ENCODE peak calls at places on chromosomes 16 and 17, in eight cellular contexts. One of them, this sample, is unnamed.

GRCh38 chr17:19242926-19243325 is 5.8 kb downstream of the EPN2 start:
- DNase-seq in NCI-H1417: no peak
- DNase-seq in H7: no peak
- DNase-seq in AG08395: no peak
- DNase-seq in iPS-NIHi11: no peak
- DNase-seq in stimulated activated CD4-positive, alpha-beta T cell treated with anti-CD3 and anti-CD28 coated beads, Interleukin-2, amount 100 ng/mL, for 48 hours: no peak
- DNase-seq in upper lobe of left lung: no peak
- DNase-seq in nephron progenitor cell: no peak
- DNase-seq in this sample: no peak

GRCh38 chr17:79006001-79006400 is 3.6 kb downstream of the CANT1 start:
- DNase-seq in NCI-H1417: no peak
- DNase-seq in AG08395: no peak
- DNase-seq in H7: peak; percentile 25
- DNase-seq in upper lobe of left lung: no peak
- DNase-seq in nephron progenitor cell: no peak
- DNase-seq in iPS-NIHi11: no peak
- DNase-seq in stimulated activated CD4-positive, alpha-beta T cell treated with anti-CD3 and anti-CD28 coated beads, Interleukin-2, amount 100 ng/mL, for 48 hours: no peak
- DNase-seq in this sample: peak; percentile 72

GRCh38 chr16:2473999-2474876 is 689 bp upstream of the TBC1D24 start:
- DNase-seq in nephron progenitor cell: peak; percentile 61
- DNase-seq in upper lobe of left lung: no peak
- DNase-seq in stimulated activated CD4-positive, alpha-beta T cell treated with anti-CD3 and anti-CD28 coated beads, Interleukin-2, amount 100 ng/mL, for 48 hours: peak; percentile 38
- DNase-seq in NCI-H1417: peak; percentile 57
- DNase-seq in AG08395: no peak
- DNase-seq in iPS-NIHi11: peak; percentile 66
- DNase-seq in H7: peak; percentile 90
- DNase-seq in this sample: peak; percentile 59

GRCh38 chr17:45046536-45047125 is 4.8 kb downstream of the DCAKD start:
- DNase-seq in stimulated activated CD4-positive, alpha-beta T cell treated with anti-CD3 and anti-CD28 coated beads, Interleukin-2, amount 100 ng/mL, for 48 hours: no peak
- DNase-seq in AG08395: no peak
- DNase-seq in upper lobe of left lung: no peak
- DNase-seq in iPS-NIHi11: no peak
- DNase-seq in NCI-H1417: no peak
- DNase-seq in nephron progenitor cell: no peak
- DNase-seq in H7: no peak
- DNase-seq in this sample: no peak

GRCh38 chr17:43576563-43577229 is 30.6 kb upstream of the ETV4 start:
- DNase-seq in NCI-H1417: peak; percentile 89
- DNase-seq in AG08395: peak; percentile 72
- DNase-seq in nephron progenitor cell: peak; percentile 78
- DNase-seq in stimulated activated CD4-positive, alpha-beta T cell treated with anti-CD3 and anti-CD28 coated beads, Interleukin-2, amount 100 ng/mL, for 48 hours: peak; percentile 62
- DNase-seq in iPS-NIHi11: peak; percentile 85
- DNase-seq in upper lobe of left lung: peak; percentile 64
- DNase-seq in H7: peak; percentile 92
- DNase-seq in this sample: peak; percentile 75

GRCh38 chr17:43591750-43592562 is 45.8 kb upstream of the ETV4 start:
- DNase-seq in nephron progenitor cell: peak; percentile 23
- DNase-seq in stimulated activated CD4-positive, alpha-beta T cell treated with anti-CD3 and anti-CD28 coated beads, Interleukin-2, amount 100 ng/mL, for 48 hours: no peak
- DNase-seq in upper lobe of left lung: peak; percentile 25
- DNase-seq in iPS-NIHi11: no peak
- DNase-seq in H7: no peak
- DNase-seq in AG08395: peak; percentile 81
- DNase-seq in NCI-H1417: no peak
- DNase-seq in this sample: peak; percentile 47

GRCh38 chr16:65889533-65889966 is 476.9 kb upstream of the CDH5 start:
- DNase-seq in iPS-NIHi11: peak; percentile 11
- DNase-seq in H7: no peak
- DNase-seq in NCI-H1417: peak; percentile 3
- DNase-seq in stimulated activated CD4-positive, alpha-beta T cell treated with anti-CD3 and anti-CD28 coated beads, Interleukin-2, amount 100 ng/mL, for 48 hours: no peak
- DNase-seq in nephron progenitor cell: no peak
- DNase-seq in AG08395: no peak
- DNase-seq in upper lobe of left lung: no peak
- DNase-seq in this sample: no peak

GRCh38 chr16:27429981-27430441 is 28.0 kb downstream of the IL21R start:
- DNase-seq in AG08395: no peak
- DNase-seq in iPS-NIHi11: no peak
- DNase-seq in NCI-H1417: no peak
- DNase-seq in upper lobe of left lung: peak; percentile 5
- DNase-seq in nephron progenitor cell: no peak
- DNase-seq in H7: no peak
- DNase-seq in stimulated activated CD4-positive, alpha-beta T cell treated with anti-CD3 and anti-CD28 coated beads, Interleukin-2, amount 100 ng/mL, for 48 hours: no peak
- DNase-seq in this sample: no peak

GRCh38 chr17:40602445-40603443 is 37.5 kb upstream of the CCR7 start:
- DNase-seq in NCI-H1417: no peak
- DNase-seq in AG08395: no peak
- DNase-seq in stimulated activated CD4-positive, alpha-beta T cell treated with anti-CD3 and anti-CD28 coated beads, Interleukin-2, amount 100 ng/mL, for 48 hours: peak; percentile 69
- DNase-seq in upper lobe of left lung: no peak
- DNase-seq in nephron progenitor cell: no peak
- DNase-seq in iPS-NIHi11: no peak
- DNase-seq in H7: no peak
- DNase-seq in this sample: no peak

GRCh38 chr17:78884148-78884870 is 18.7 kb downstream of the CEP295NL start:
- DNase-seq in iPS-NIHi11: peak; percentile 39
- DNase-seq in H7: no peak
- DNase-seq in stimulated activated CD4-positive, alpha-beta T cell treated with anti-CD3 and anti-CD28 coated beads, Interleukin-2, amount 100 ng/mL, for 48 hours: no peak
- DNase-seq in nephron progenitor cell: no peak
- DNase-seq in upper lobe of left lung: no peak
- DNase-seq in AG08395: no peak
- DNase-seq in NCI-H1417: no peak
- DNase-seq in this sample: no peak

GRCh38 chr17:65696739-65697394 is 135.4 kb upstream of the AXIN2 start:
- DNase-seq in NCI-H1417: peak; percentile 75
- DNase-seq in upper lobe of left lung: no peak
- DNase-seq in iPS-NIHi11: no peak
- DNase-seq in nephron progenitor cell: no peak
- DNase-seq in AG08395: peak; percentile 61
- DNase-seq in H7: no peak
- DNase-seq in stimulated activated CD4-positive, alpha-beta T cell treated with anti-CD3 and anti-CD28 coated beads, Interleukin-2, amount 100 ng/mL, for 48 hours: no peak
- DNase-seq in this sample: no peak

GRCh38 chr16:29975811-29976511 is 2.3 kb downstream of the TAOK2 start:
- DNase-seq in NCI-H1417: peak; percentile 8
- DNase-seq in nephron progenitor cell: no peak
- DNase-seq in iPS-NIHi11: no peak
- DNase-seq in H7: peak; percentile 66
- DNase-seq in stimulated activated CD4-positive, alpha-beta T cell treated with anti-CD3 and anti-CD28 coated beads, Interleukin-2, amount 100 ng/mL, for 48 hours: no peak
- DNase-seq in upper lobe of left lung: no peak
- DNase-seq in AG08395: no peak
- DNase-seq in this sample: no peak

GRCh38 chr17:65037157-65037556 is 19.4 kb downstream of the GNA13 start:
- DNase-seq in stimulated activated CD4-positive, alpha-beta T cell treated with anti-CD3 and anti-CD28 coated beads, Interleukin-2, amount 100 ng/mL, for 48 hours: no peak
- DNase-seq in NCI-H1417: no peak
- DNase-seq in iPS-NIHi11: no peak
- DNase-seq in AG08395: no peak
- DNase-seq in nephron progenitor cell: no peak
- DNase-seq in H7: no peak
- DNase-seq in upper lobe of left lung: no peak
- DNase-seq in this sample: no peak

GRCh38 chr16:75193730-75194444 is 13.1 kb downstream of the CTRB2 start:
- DNase-seq in AG08395: no peak
- DNase-seq in NCI-H1417: no peak
- DNase-seq in H7: no peak
- DNase-seq in nephron progenitor cell: no peak
- DNase-seq in stimulated activated CD4-positive, alpha-beta T cell treated with anti-CD3 and anti-CD28 coated beads, Interleukin-2, amount 100 ng/mL, for 48 hours: no peak
- DNase-seq in iPS-NIHi11: no peak
- DNase-seq in upper lobe of left lung: no peak
- DNase-seq in this sample: no peak

GRCh38 chr17:76793775-76794174 is 55.9 kb downstream of the MFSD11 start:
- DNase-seq in AG08395: peak; percentile 49
- DNase-seq in nephron progenitor cell: no peak
- DNase-seq in H7: peak; percentile 59
- DNase-seq in iPS-NIHi11: peak; percentile 35
- DNase-seq in stimulated activated CD4-positive, alpha-beta T cell treated with anti-CD3 and anti-CD28 coated beads, Interleukin-2, amount 100 ng/mL, for 48 hours: no peak
- DNase-seq in NCI-H1417: peak; percentile 71
- DNase-seq in upper lobe of left lung: no peak
- DNase-seq in this sample: no peak

GRCh38 chr17:4951486-4951885 is 567 bp downstream of the ENO3 start:
- DNase-seq in iPS-NIHi11: no peak
- DNase-seq in upper lobe of left lung: no peak
- DNase-seq in AG08395: no peak
- DNase-seq in H7: peak; percentile 47
- DNase-seq in stimulated activated CD4-positive, alpha-beta T cell treated with anti-CD3 and anti-CD28 coated beads, Interleukin-2, amount 100 ng/mL, for 48 hours: no peak
- DNase-seq in nephron progenitor cell: no peak
- DNase-seq in NCI-H1417: no peak
- DNase-seq in this sample: no peak

GRCh38 chr17:34979650-34980352 is 511 bp upstream of the LIG3 start:
- DNase-seq in upper lobe of left lung: no peak
- DNase-seq in nephron progenitor cell: no peak
- DNase-seq in stimulated activated CD4-positive, alpha-beta T cell treated with anti-CD3 and anti-CD28 coated beads, Interleukin-2, amount 100 ng/mL, for 48 hours: no peak
- DNase-seq in NCI-H1417: peak; percentile 64
- DNase-seq in iPS-NIHi11: no peak
- DNase-seq in AG08395: peak; percentile 14
- DNase-seq in H7: peak; percentile 41
- DNase-seq in this sample: no peak

GRCh38 chr17:34580685-34581445 is 1.5 kb downstream of the TMEM132E start:
- DNase-seq in stimulated activated CD4-positive, alpha-beta T cell treated with anti-CD3 and anti-CD28 coated beads, Interleukin-2, amount 100 ng/mL, for 48 hours: no peak
- DNase-seq in NCI-H1417: peak; percentile 58
- DNase-seq in upper lobe of left lung: no peak
- DNase-seq in H7: peak; percentile 87
- DNase-seq in iPS-NIHi11: peak; percentile 60
- DNase-seq in AG08395: no peak
- DNase-seq in nephron progenitor cell: peak; percentile 53
- DNase-seq in this sample: no peak

GRCh38 chr16:21590287-21590686 is 9.1 kb upstream of the METTL9 start:
- DNase-seq in AG08395: no peak
- DNase-seq in H7: no peak
- DNase-seq in nephron progenitor cell: no peak
- DNase-seq in upper lobe of left lung: no peak
- DNase-seq in NCI-H1417: no peak
- DNase-seq in stimulated activated CD4-positive, alpha-beta T cell treated with anti-CD3 and anti-CD28 coated beads, Interleukin-2, amount 100 ng/mL, for 48 hours: no peak
- DNase-seq in iPS-NIHi11: no peak
- DNase-seq in this sample: no peak

GRCh38 chr17:13537871-13538643 is 63.7 kb downstream of the HS3ST3A1 start:
- DNase-seq in iPS-NIHi11: no peak
- DNase-seq in AG08395: no peak
- DNase-seq in upper lobe of left lung: no peak
- DNase-seq in H7: no peak
- DNase-seq in stimulated activated CD4-positive, alpha-beta T cell treated with anti-CD3 and anti-CD28 coated beads, Interleukin-2, amount 100 ng/mL, for 48 hours: no peak
- DNase-seq in nephron progenitor cell: no peak
- DNase-seq in NCI-H1417: no peak
- DNase-seq in this sample: no peak

GRCh38 chr17:68693466-68693865 is 92.3 kb upstream of the FAM20A start:
- DNase-seq in NCI-H1417: no peak
- DNase-seq in upper lobe of left lung: no peak
- DNase-seq in stimulated activated CD4-positive, alpha-beta T cell treated with anti-CD3 and anti-CD28 coated beads, Interleukin-2, amount 100 ng/mL, for 48 hours: no peak
- DNase-seq in nephron progenitor cell: no peak
- DNase-seq in iPS-NIHi11: no peak
- DNase-seq in AG08395: no peak
- DNase-seq in H7: no peak
- DNase-seq in this sample: no peak

GRCh38 chr17:36133629-36134259 is 30.1 kb downstream of the CCL4 start:
- DNase-seq in upper lobe of left lung: no peak
- DNase-seq in AG08395: no peak
- DNase-seq in NCI-H1417: peak; percentile 49
- DNase-seq in stimulated activated CD4-positive, alpha-beta T cell treated with anti-CD3 and anti-CD28 coated beads, Interleukin-2, amount 100 ng/mL, for 48 hours: no peak
- DNase-seq in iPS-NIHi11: no peak
- DNase-seq in H7: no peak
- DNase-seq in nephron progenitor cell: no peak
- DNase-seq in this sample: peak; percentile 83

GRCh38 chr17:81488276-81488860 is 24.2 kb downstream of the ACTG1 start:
- DNase-seq in iPS-NIHi11: no peak
- DNase-seq in H7: peak; percentile 67
- DNase-seq in AG08395: no peak
- DNase-seq in NCI-H1417: peak; percentile 66
- DNase-seq in upper lobe of left lung: no peak
- DNase-seq in stimulated activated CD4-positive, alpha-beta T cell treated with anti-CD3 and anti-CD28 coated beads, Interleukin-2, amount 100 ng/mL, for 48 hours: no peak
- DNase-seq in nephron progenitor cell: no peak
- DNase-seq in this sample: peak; percentile 29

GRCh38 chr17:82241926-82242697 is 13.3 kb downstream of the SLC16A3 start:
- DNase-seq in upper lobe of left lung: no peak
- DNase-seq in NCI-H1417: no peak
- DNase-seq in iPS-NIHi11: no peak
- DNase-seq in H7: peak; percentile 56
- DNase-seq in stimulated activated CD4-positive, alpha-beta T cell treated with anti-CD3 and anti-CD28 coated beads, Interleukin-2, amount 100 ng/mL, for 48 hours: no peak
- DNase-seq in AG08395: peak; percentile 21
- DNase-seq in nephron progenitor cell: no peak
- DNase-seq in this sample: no peak

GRCh38 chr17:6019959-6020358 is 50.2 kb upstream of the WSCD1 start:
- DNase-seq in upper lobe of left lung: no peak
- DNase-seq in stimulated activated CD4-positive, alpha-beta T cell treated with anti-CD3 and anti-CD28 coated beads, Interleukin-2, amount 100 ng/mL, for 48 hours: peak; percentile 1
- DNase-seq in H7: no peak
- DNase-seq in iPS-NIHi11: no peak
- DNase-seq in NCI-H1417: no peak
- DNase-seq in nephron progenitor cell: no peak
- DNase-seq in AG08395: no peak
- DNase-seq in this sample: no peak

GRCh38 chr16:87417511-87417910 is 25.4 kb downstream of the MAP1LC3B start:
- DNase-seq in upper lobe of left lung: no peak
- DNase-seq in H7: no peak
- DNase-seq in iPS-NIHi11: no peak
- DNase-seq in AG08395: no peak
- DNase-seq in nephron progenitor cell: no peak
- DNase-seq in stimulated activated CD4-positive, alpha-beta T cell treated with anti-CD3 and anti-CD28 coated beads, Interleukin-2, amount 100 ng/mL, for 48 hours: no peak
- DNase-seq in NCI-H1417: no peak
- DNase-seq in this sample: no peak

GRCh38 chr16:80788016-80788415 is 16.4 kb downstream of the CDYL2 start:
- DNase-seq in nephron progenitor cell: no peak
- DNase-seq in iPS-NIHi11: no peak
- DNase-seq in upper lobe of left lung: no peak
- DNase-seq in H7: no peak
- DNase-seq in NCI-H1417: no peak
- DNase-seq in AG08395: peak; percentile 34
- DNase-seq in stimulated activated CD4-positive, alpha-beta T cell treated with anti-CD3 and anti-CD28 coated beads, Interleukin-2, amount 100 ng/mL, for 48 hours: no peak
- DNase-seq in this sample: no peak

GRCh38 chr17:13728751-13729150 is 127.0 kb upstream of the HS3ST3A1 start:
- DNase-seq in upper lobe of left lung: no peak
- DNase-seq in AG08395: peak; percentile 52
- DNase-seq in nephron progenitor cell: no peak
- DNase-seq in H7: no peak
- DNase-seq in stimulated activated CD4-positive, alpha-beta T cell treated with anti-CD3 and anti-CD28 coated beads, Interleukin-2, amount 100 ng/mL, for 48 hours: no peak
- DNase-seq in iPS-NIHi11: no peak
- DNase-seq in NCI-H1417: no peak
- DNase-seq in this sample: no peak

GRCh38 chr17:73952498-73953205 is 250.8 kb upstream of the RPL38 start:
- DNase-seq in nephron progenitor cell: peak; percentile 84
- DNase-seq in stimulated activated CD4-positive, alpha-beta T cell treated with anti-CD3 and anti-CD28 coated beads, Interleukin-2, amount 100 ng/mL, for 48 hours: peak; percentile 18
- DNase-seq in upper lobe of left lung: peak; percentile 39
- DNase-seq in AG08395: peak; percentile 47
- DNase-seq in iPS-NIHi11: peak; percentile 80
- DNase-seq in NCI-H1417: peak; percentile 74
- DNase-seq in H7: peak; percentile 95
- DNase-seq in this sample: peak; percentile 54

GRCh38 chr16:27373312-27373711 is 28.7 kb upstream of the IL21R start:
- DNase-seq in AG08395: no peak
- DNase-seq in H7: no peak
- DNase-seq in upper lobe of left lung: no peak
- DNase-seq in stimulated activated CD4-positive, alpha-beta T cell treated with anti-CD3 and anti-CD28 coated beads, Interleukin-2, amount 100 ng/mL, for 48 hours: no peak
- DNase-seq in iPS-NIHi11: no peak
- DNase-seq in NCI-H1417: no peak
- DNase-seq in nephron progenitor cell: no peak
- DNase-seq in this sample: no peak

GRCh38 chr17:40556198-40556661 is 9.0 kb downstream of the CCR7 start:
- DNase-seq in H7: no peak
- DNase-seq in NCI-H1417: no peak
- DNase-seq in stimulated activated CD4-positive, alpha-beta T cell treated with anti-CD3 and anti-CD28 coated beads, Interleukin-2, amount 100 ng/mL, for 48 hours: no peak
- DNase-seq in nephron progenitor cell: no peak
- DNase-seq in upper lobe of left lung: no peak
- DNase-seq in AG08395: no peak
- DNase-seq in iPS-NIHi11: no peak
- DNase-seq in this sample: no peak

GRCh38 chr16:88799569-88800276 is 3.9 kb upstream of the CDT1 start:
- DNase-seq in nephron progenitor cell: no peak
- DNase-seq in upper lobe of left lung: no peak
- DNase-seq in H7: no peak
- DNase-seq in stimulated activated CD4-positive, alpha-beta T cell treated with anti-CD3 and anti-CD28 coated beads, Interleukin-2, amount 100 ng/mL, for 48 hours: no peak
- DNase-seq in AG08395: no peak
- DNase-seq in NCI-H1417: no peak
- DNase-seq in iPS-NIHi11: no peak
- DNase-seq in this sample: peak; percentile 24

GRCh38 chr16:79600636-79601091 is at the start of gene MAF:
- DNase-seq in iPS-NIHi11: peak; percentile 79
- DNase-seq in NCI-H1417: peak; percentile 81
- DNase-seq in H7: peak; percentile 91
- DNase-seq in AG08395: peak; percentile 73
- DNase-seq in nephron progenitor cell: peak; percentile 86
- DNase-seq in stimulated activated CD4-positive, alpha-beta T cell treated with anti-CD3 and anti-CD28 coated beads, Interleukin-2, amount 100 ng/mL, for 48 hours: peak; percentile 85
- DNase-seq in upper lobe of left lung: peak; percentile 97
- DNase-seq in this sample: peak; percentile 95

GRCh38 chr17:73888875-73889274 is 244.6 kb upstream of the SDK2 start:
- DNase-seq in stimulated activated CD4-positive, alpha-beta T cell treated with anti-CD3 and anti-CD28 coated beads, Interleukin-2, amount 100 ng/mL, for 48 hours: no peak
- DNase-seq in iPS-NIHi11: no peak
- DNase-seq in AG08395: no peak
- DNase-seq in H7: no peak
- DNase-seq in upper lobe of left lung: no peak
- DNase-seq in NCI-H1417: no peak
- DNase-seq in nephron progenitor cell: no peak
- DNase-seq in this sample: no peak

This sample was measured in mucosa of descending colon.